ENCODE peak calls at places on chromosome 17, in four cellular contexts. J is H1, Z is ovary, D is transverse colon. W is an unnamed sample.

GRCh38 chr17:33981713-33982601 is 273.1 kb upstream of the CCL2 start:
- DNase-seq in D (peak; percentile 69), J (no peak), Z (no peak), W (no peak)

GRCh38 chr17:34579979-34580684 is 750 bp downstream of the TMEM132E start:
- DNase-seq in J (no peak), Z (no peak), D (no peak), W (no peak)

GRCh38 chr17:68196394-68197090 is 51.3 kb upstream of the AMZ2 start:
- DNase-seq in J (no peak), D (no peak), Z (no peak), W (no peak)

GRCh38 chr17:27247071-27247957 is 46.6 kb upstream of the WSB1 start:
- DNase-seq in D (peak; percentile 81), Z (no peak), J (no peak), W (no peak)

GRCh38 chr17:50546701-50547034 is 306 bp upstream of the SPATA20 start:
- DNase-seq in Z (no peak), D (no peak), J (no peak), W (no peak)

GRCh38 chr17:34656801-34657200 is 77.4 kb downstream of the TMEM132E start:
- DNase-seq in Z (no peak), J (no peak), D (no peak), W (no peak)

GRCh38 chr17:22518185-22518584 is 825.9 kb downstream of the KCNJ18 start:
- DNase-seq in Z (no peak), D (no peak), J (no peak), W (no peak)

GRCh38 chr17:57927048-57927723 is 28.0 kb downstream of the CUEDC1 start:
- DNase-seq in Z (no peak), J (no peak), D (peak; percentile 51), W (no peak)

GRCh38 chr17:43879723-43880419 is 27.5 kb downstream of the MPP2 start:
- DNase-seq in J (no peak), Z (no peak), D (no peak), W (no peak)

GRCh38 chr17:2393184-2393953 is 7.5 kb downstream of the MNT start:
- DNase-seq in D (peak; percentile 94), Z (peak; percentile 94), J (no peak), W (peak; percentile 92)

GRCh38 chr17:9226794-9227135 is 205.5 kb downstream of the NTN1 start:
- DNase-seq in Z (no peak), J (no peak), D (no peak), W (peak; percentile 67)

GRCh38 chr17:38918916-38919315 is 6.5 kb upstream of the LASP1NB start:
- DNase-seq in J (no peak), D (no peak), Z (no peak), W (no peak)

GRCh38 chr17:72123964-72124791 is 3.4 kb downstream of the SOX9 start:
- DNase-seq in D (peak; percentile 18), Z (no peak), J (no peak), W (no peak)

GRCh38 chr17:28570716-28571254 is 539 bp downstream of the PIGS start:
- DNase-seq in J (no peak), Z (peak; percentile 43), D (peak; percentile 53), W (no peak)

GRCh38 chr17:1766382-1767135 is 4.7 kb downstream of the SERPINF1 start:
- DNase-seq in J (no peak), Z (no peak), D (no peak), W (no peak)

GRCh38 chr17:72931635-72932034 is 160.9 kb downstream of the SLC39A11 start:
- DNase-seq in Z (no peak), D (no peak), J (no peak), W (no peak)

GRCh38 chr17:2070241-2071023 is 15.5 kb downstream of the HIC1 start:
- DNase-seq in J (no peak), D (no peak), Z (peak; percentile 44), W (no peak)

GRCh38 chr17:6494239-6494941 is 50.1 kb downstream of the PIMREG start:
- DNase-seq in D (peak; percentile 48), Z (no peak), J (no peak), W (peak; percentile 57)

GRCh38 chr17:65294184-65294719 is 157.1 kb downstream of the RGS9 start:
- DNase-seq in J (peak; percentile 34), Z (peak; percentile 62), D (peak; percentile 75), W (no peak)

GRCh38 chr17:19978206-19978802 is 676 bp upstream of the AKAP10 start:
- DNase-seq in J (no peak), D (no peak), Z (no peak), W (no peak)

GRCh38 chr17:1379930-1380313 is 20.1 kb downstream of the YWHAE start:
- DNase-seq in Z (no peak), J (no peak), D (no peak), W (no peak)

GRCh38 chr17:73589096-73589980 is 54.9 kb downstream of the SDK2 start:
- DNase-seq in D (no peak), Z (no peak), J (no peak), W (no peak)

GRCh38 chr17:61372436-61372835 is 27.2 kb upstream of the TBX2 start:
- DNase-seq in Z (no peak), D (no peak), J (no peak), W (no peak)

GRCh38 chr17:45291170-45291805 is 25.5 kb downstream of the MAP3K14 start:
- DNase-seq in D (no peak), Z (no peak), J (no peak), W (no peak)

GRCh38 chr17:73516356-73516755 is 127.9 kb downstream of the SDK2 start:
- DNase-seq in J (no peak), Z (no peak), D (no peak), W (no peak)

GRCh38 chr17:35889818-35890773 is 9.9 kb upstream of the CCL5 start:
- DNase-seq in D (no peak), Z (peak; percentile 26), J (no peak), W (no peak)

GRCh38 chr17:37671813-37672544 is 28.7 kb upstream of the DDX52 start:
- DNase-seq in D (no peak), Z (no peak), J (no peak), W (no peak)

GRCh38 chr17:60065136-60065535 is 13.6 kb downstream of the HEATR6 start:
- DNase-seq in J (no peak), Z (no peak), D (no peak), W (no peak)

GRCh38 chr17:12734852-12735430 is 54.4 kb upstream of the ARHGAP44 start:
- DNase-seq in J (no peak), Z (no peak), D (no peak), W (no peak)

GRCh38 chr17:78529871-78530670 is 47.1 kb downstream of the DNAH17 start:
- DNase-seq in Z (no peak), J (no peak), D (peak; percentile 54), W (no peak)

GRCh38 chr17:49390548-49391324 is 23.9 kb downstream of the PHB1 start:
- DNase-seq in D (peak; percentile 48), Z (no peak), J (no peak), W (no peak)

GRCh38 chr17:44911133-44912001 is 3.9 kb downstream of the GFAP start:
- DNase-seq in J (peak; percentile 58), D (peak; percentile 72), Z (peak; percentile 57), W (no peak)

GRCh38 chr17:82461827-82462524 is 3.4 kb downstream of the NARF start:
- DNase-seq in J (no peak), Z (peak; percentile 44), D (no peak), W (no peak)
- TF ChIP-seq EP300 in J (no peak), Z (no peak), D (no peak), W (no peak)

GRCh38 chr17:75228305-75228704 is 22.8 kb downstream of the NUP85 start:
- DNase-seq in Z (no peak), J (no peak), D (no peak), W (no peak)

GRCh38 chr17:75232786-75233185 is 27.3 kb downstream of the NUP85 start:
- DNase-seq in D (no peak), J (no peak), Z (no peak), W (no peak)

GRCh38 chr17:75228847-75229246 is 23.4 kb downstream of the NUP85 start:
- DNase-seq in J (no peak), Z (no peak), D (no peak), W (no peak)

GRCh38 chr17:75231741-75232464 is 26.4 kb downstream of the NUP85 start:
- DNase-seq in J (no peak), D (no peak), Z (no peak), W (no peak)

DNA sequence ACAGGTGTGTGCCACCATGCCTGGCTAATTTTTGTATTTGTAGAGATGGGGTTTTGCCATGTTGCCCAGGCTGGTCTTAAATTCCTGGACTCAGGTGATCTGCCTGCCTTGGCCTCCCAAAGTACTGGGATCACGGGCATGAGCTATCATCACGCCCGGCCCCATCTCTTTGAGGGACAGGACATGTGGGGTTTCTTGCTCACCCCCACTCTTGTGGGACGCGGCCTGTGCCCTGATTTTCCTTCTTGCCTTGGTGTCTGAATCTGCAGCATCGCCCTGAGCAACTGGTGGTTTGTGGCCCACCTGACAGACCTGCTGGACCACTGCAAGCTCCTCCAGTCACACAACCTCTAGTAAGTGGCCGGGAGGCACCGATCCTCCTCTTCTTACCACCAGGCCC is 25.6 kb downstream of the NUP85 start:
- DNase-seq in Z (no peak), J (no peak), D (no peak), W (no peak)
- H3K36me3 ChIP-seq in Z (no peaks in the 10 kb centered on the region), J (peaks cover 23% of the 10 kb centered on the region), D (no peaks in the 10 kb centered on the region), W (peaks cover 82% of the 10 kb centered on the region)

DNA sequence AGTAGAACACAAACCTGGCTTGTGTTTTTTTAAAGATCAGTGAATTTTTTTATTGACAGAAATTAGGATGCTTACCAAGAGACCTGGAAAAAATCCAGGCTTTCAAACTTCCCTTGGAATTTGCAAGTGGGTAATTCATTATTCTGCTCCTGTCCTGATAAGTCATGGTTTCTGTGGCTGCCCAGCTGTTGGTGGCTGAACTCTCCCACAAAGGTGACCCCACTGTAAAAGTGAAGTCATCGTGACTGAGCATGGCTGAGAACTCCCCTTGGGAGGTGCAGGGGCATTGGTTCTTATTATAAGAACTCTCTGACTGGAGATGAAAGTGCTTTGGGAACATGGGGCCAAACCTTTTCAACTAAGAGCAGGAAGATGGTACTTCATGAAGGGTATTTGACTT is 46.6 kb upstream of the TANC2 start:
- DNase-seq in Z (no peak), J (no peak), D (no peak), W (no peak)
- TF ChIP-seq EP300 in Z (no peak), J (no peak), D (no peak), W (no peak)

DNA sequence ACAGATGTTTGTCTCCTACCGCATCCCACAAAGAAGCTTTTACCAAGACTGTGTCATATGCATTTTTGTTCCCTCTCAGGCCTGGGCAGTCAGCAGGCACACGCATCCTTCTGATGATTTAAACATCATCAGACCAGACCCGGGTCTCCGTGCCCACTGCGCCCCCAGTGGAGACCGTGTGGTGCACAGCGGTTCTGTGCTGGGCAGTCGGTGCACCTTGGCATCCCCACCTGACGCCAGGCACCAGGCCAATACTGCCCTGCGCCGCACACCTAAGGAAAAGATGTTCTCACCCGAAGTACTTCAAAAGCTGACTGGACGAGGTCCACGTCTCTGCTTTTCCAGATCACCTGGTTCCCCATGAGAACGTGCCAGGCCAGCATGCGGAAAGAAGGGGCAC is 10.6 kb upstream of the PLD6 start:
- DNase-seq in D (no peak), J (no peak), Z (no peak), W (no peak)
- H3K36me3 ChIP-seq in D (no peaks in the 10 kb centered on the region), J (peaks cover 16% of the 10 kb centered on the region), Z (no peaks in the 10 kb centered on the region), W (peaks cover 98% of the 10 kb centered on the region)

GRCh38 chr17:82153745-82154375 is 55.8 kb upstream of the FASN start:
- DNase-seq in Z (peak; percentile 84), J (peak; percentile 56), D (peak; percentile 81), W (peak; percentile 91)
- TF ChIP-seq EP300 in Z (no peak), J (no peak), D (no peak), W (no peak)

DNA sequence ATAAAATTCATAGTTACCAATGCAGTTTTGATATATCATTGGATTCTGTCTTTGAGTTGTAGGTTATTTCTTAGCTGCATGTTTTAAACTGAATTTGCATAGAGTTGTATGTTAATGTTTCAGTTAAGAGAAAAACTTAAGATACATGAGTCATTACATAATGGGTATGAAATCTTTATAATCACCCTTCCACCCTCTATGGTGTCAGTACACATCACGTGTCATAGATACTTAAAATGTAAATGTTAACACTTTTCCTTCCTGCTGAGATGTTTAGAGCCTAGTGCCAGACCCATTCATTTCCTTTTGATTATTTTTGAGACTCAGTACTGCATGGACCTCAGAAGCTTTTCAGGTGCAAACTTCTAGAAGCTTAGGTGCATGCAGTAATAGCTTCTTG is 20.5 kb downstream of the ZNF207 start:
- DNase-seq in Z (no peak), J (no peak), D (no peak), W (no peak)
- H3K36me3 ChIP-seq in Z (no peaks in the 10 kb centered on the region), J (peaks cover 38% of the 10 kb centered on the region), D (peaks cover 4% of the 10 kb centered on the region), W (peaks cover 90% of the 10 kb centered on the region)